ENCODE peak calls at places on chromosomes 7 and 10, in ten cellular contexts. V, I, T, F, K, H, A, B, N and W are unnamed samples.

GRCh38 chr10:67763499-67764011 is 67.6 kb upstream of the CTNNA3 start:
- DNase-seq in V (peak), I (peak), T (peak), F (peak), K (peak), H (peak), A (peak), B (peak), N (peak), W (peak)

GRCh38 chr7:45088821-45089313 is at the start of gene NACAD:
- DNase-seq in V (peak), I (no peak), T (peak), F (no peak), K (no peak), H (peak), A (peak), B (peak), N (peak), W (peak)

GRCh38 chr10:9035355-9035754 is 980.9 kb downstream of the GATA3 start:
- DNase-seq in V (no peak), I (no peak), T (no peak), F (no peak), K (no peak), H (no peak), A (no peak), B (no peak), N (no peak), W (no peak)

GRCh38 chr10:12507165-12507870 is 158.0 kb downstream of the CAMK1D start:
- DNase-seq in V (no peak), I (no peak), T (no peak), F (no peak), K (no peak), H (no peak), A (no peak), B (no peak), N (no peak), W (peak)

GRCh38 chr7:43735802-43736603 is 6.7 kb upstream of the COA1 start:
- DNase-seq in V (no peak), I (no peak), T (no peak), F (no peak), K (no peak), H (no peak), A (no peak), B (no peak), N (peak), W (no peak)

GRCh38 chr7:13988765-13989137 is 715 bp downstream of the ETV1 start:
- DNase-seq in V (peak), I (no peak), T (no peak), F (peak), K (no peak), H (no peak), A (no peak), B (peak), N (peak), W (no peak)

GRCh38 chr10:38094923-38095574 is 912 bp downstream of the ZNF37A start:
- DNase-seq in V (no peak), I (no peak), T (no peak), F (no peak), K (no peak), H (no peak), A (peak), B (no peak), N (no peak), W (peak)

GRCh38 chr7:44709945-44710596 is 38.6 kb upstream of the ZMIZ2 start:
- DNase-seq in V (no peak), I (no peak), T (peak), F (no peak), K (no peak), H (peak), A (no peak), B (no peak), N (no peak), W (no peak)

GRCh38 chr10:25682203-25682950 is 251.7 kb upstream of the MYO3A start:
- DNase-seq in V (peak), I (no peak), T (no peak), F (no peak), K (no peak), H (no peak), A (no peak), B (peak), N (no peak), W (peak)
- TF ChIP-seq CTCF in V (peak), I (no peak), T (no peak), F (peak), K (no peak), H (no peak), A (no peak), B (peak), N (no peak), W (no peak)

DNA sequence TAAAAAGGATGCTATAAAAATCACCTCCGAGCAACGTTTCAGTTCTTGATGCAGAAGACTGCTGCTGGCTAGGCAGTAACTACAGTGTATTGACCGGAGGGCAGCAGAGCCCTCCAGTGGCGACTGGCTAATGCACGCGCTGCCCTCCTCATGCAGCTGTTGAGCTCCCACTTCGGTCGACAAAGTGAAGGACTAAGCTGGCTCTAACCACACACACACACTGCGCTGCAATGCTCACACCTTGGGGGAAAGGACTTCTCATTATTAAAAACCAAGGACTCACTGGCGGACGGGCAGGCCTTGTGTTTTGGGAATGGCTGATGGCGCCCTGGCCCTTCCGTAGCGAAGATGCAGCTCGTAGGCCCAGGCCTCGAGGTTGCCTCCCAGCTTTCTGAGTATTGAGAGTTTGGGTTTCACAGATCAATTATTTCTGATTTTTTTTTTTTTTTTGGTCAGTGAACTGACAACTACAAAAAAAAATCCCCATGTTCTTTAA is 120.9 kb upstream of the DIP2C start:
- DNase-seq in V (peak), I (no peak), T (no peak), F (no peak), K (peak), H (no peak), A (no peak), B (no peak), N (peak), W (no peak)
- TF ChIP-seq CTCF in V (peak), I (no peak), T (no peak), F (peak), K (peak), H (no peak), A (no peak), B (no peak), N (peak), W (peak)

GRCh38 chr7:110205899-110206298 is 885.0 kb upstream of the LRRN3 start:
- DNase-seq in V (no peak), I (no peak), T (no peak), F (no peak), K (no peak), H (no peak), A (no peak), B (no peak), N (no peak), W (no peak)

DNA sequence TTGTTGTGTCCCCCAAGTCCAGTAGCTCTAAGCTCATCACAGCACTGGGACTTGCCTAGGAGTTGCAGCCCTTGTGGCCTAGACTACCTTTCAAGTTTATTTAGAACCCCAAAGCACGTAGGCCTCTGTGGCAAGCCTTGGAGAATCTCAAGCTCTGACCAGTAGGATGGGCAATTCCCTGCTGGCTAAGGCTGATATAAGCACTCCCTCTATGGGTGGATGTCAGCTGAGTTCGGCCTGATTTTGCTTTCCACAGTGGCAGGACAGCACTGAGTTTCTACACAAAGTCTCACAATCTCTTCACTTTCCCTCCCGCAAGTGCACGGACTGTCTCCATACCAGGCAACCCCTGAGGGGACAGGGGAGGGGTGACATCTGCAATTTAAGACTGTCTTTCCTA is 886.4 kb upstream of the LRRN3 start:
- DNase-seq in V (peak), I (no peak), T (no peak), F (peak), K (no peak), H (no peak), A (no peak), B (peak), N (peak), W (no peak)
- TF ChIP-seq CTCF in V (no peak), I (no peak), T (no peak), F (peak), K (no peak), H (no peak), A (no peak), B (no peak), N (no peak), W (no peak)

DNA sequence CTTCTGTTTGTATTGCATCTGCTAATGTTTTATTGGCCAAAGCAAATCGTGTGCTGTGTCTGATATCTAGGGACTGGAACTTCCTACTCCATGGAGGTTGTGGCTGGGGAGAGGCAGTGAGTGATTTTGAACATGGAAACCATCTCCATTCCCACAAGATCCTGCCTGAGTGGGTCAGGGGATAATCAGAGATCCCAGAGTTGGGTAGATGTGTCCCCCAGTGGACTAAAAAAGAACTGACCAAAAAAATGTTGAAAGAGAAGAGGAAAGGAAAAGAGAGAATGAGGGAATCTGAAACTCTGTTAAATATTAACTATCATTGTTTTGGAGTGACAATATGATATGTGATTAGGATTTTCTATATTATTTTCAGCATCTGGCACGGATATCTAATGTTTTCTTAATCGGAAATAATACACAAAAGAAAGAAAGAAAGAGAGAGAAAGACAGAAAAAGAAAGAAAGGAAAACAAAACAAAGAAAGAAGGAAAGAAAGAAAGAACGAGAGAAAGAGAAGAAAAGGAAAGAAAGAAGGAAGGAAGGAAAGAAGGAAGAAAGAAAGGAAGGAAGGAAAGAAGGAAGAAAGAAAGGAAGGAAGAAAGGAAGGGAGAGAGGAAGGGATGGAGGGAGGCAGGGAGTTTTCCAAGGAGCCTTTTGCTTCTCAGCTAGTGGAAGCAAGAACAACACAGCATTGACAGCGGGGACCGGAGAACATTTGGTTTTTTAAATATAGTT is 638.5 kb downstream of the CCSER2 start:
- DNase-seq in V (no peak), I (no peak), T (no peak), F (no peak), K (no peak), H (no peak), A (no peak), B (no peak), N (no peak), W (no peak)
- TF ChIP-seq CTCF in V (no peak), I (no peak), T (no peak), F (peak), K (no peak), H (no peak), A (no peak), B (no peak), N (no peak), W (no peak)

DNA sequence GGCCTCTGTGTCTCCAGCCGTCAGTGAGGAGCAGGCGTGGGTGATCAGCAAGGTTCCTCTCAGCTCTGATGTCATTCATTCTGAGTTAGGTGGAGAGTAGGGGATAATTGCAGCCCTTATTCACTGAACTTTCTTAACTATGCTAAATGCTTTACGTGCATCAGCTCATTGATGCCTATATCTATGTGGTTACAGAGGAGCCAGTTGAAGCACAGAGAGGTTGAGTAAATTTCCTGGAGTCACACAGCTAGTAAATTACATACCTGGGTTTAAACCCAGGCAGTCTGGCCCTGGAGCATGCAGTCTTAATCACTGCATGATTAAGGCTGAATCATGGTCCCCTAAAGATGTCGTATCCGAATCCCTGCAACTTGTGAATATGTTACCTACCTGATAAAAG is 99.6 kb downstream of the GRK5 start:
- DNase-seq in V (no peak), I (no peak), T (no peak), F (no peak), K (no peak), H (no peak), A (no peak), B (no peak), N (peak), W (no peak)
- TF ChIP-seq CTCF in V (no peak), I (no peak), T (no peak), F (no peak), K (no peak), H (no peak), A (no peak), B (no peak), N (no peak), W (no peak)

GRCh38 chr10:50224330-50224952 is 26.9 kb downstream of the ASAH2 start:
- DNase-seq in V (peak), I (no peak), T (no peak), F (peak), K (peak), H (no peak), A (no peak), B (peak), N (peak), W (no peak)
- TF ChIP-seq CTCF in V (peak), I (no peak), T (no peak), F (peak), K (peak), H (no peak), A (no peak), B (peak), N (peak), W (peak)